ENCODE peak calls at places on chromosomes 6 and 20, in four cellular contexts. F, B, U and A are unnamed samples.
A peak's percentile ranks its signal among the peaks of the same experiment; 100 is the strongest.

GRCh38 chr6:30380464-30380863 is 35.5 kb downstream of the RPP21 start:
- DNase-seq in F (no peak), B (no peak), U (no peak), A (no peak)

GRCh38 chr6:168648240-168648639 is 207.3 kb downstream of the SMOC2 start:
- DNase-seq in F (no peak), B (peak; percentile 9), U (peak; percentile 66), A (no peak)

GRCh38 chr6:140437619-140438345 is 1063.3 kb upstream of the CITED2 start:
- DNase-seq in F (no peak), B (no peak), U (no peak), A (no peak)

GRCh38 chr20:58014628-58015315 is 213.7 kb downstream of the ANKRD60 start:
- DNase-seq in F (no peak), B (no peak), U (no peak), A (no peak)

GRCh38 chr6:17621003-17621402 is 20.9 kb downstream of the FAM8A1 start:
- DNase-seq in F (no peak), B (no peak), U (no peak), A (no peak)

GRCh38 chr6:12586696-12587095 is 129.9 kb upstream of the PHACTR1 start:
- DNase-seq in F (no peak), B (no peak), U (no peak), A (no peak)

GRCh38 chr6:6907286-6907685 is 200.5 kb upstream of the RREB1 start:
- DNase-seq in F (no peak), B (no peak), U (no peak), A (no peak)

GRCh38 chr6:1479095-1479494 is 89.7 kb downstream of the FOXF2 start:
- DNase-seq in F (peak; percentile 99), B (no peak), U (no peak), A (no peak)

GRCh38 chr20:24950836-24951525 is 1.9 kb downstream of the CST7 start:
- DNase-seq in F (no peak), B (no peak), U (no peak), A (no peak)